ENCODE peak calls at places on chromosomes 6 and 20, in five cellular contexts. One of them, this sample, is unnamed.

GRCh38 chr6:104613416-104614001 is 246.2 kb downstream of the HACE1 start:
- DNase-seq in H1: no peak
- DNase-seq in mesenchymal stem cell: peak; percentile 72
- DNase-seq in IMR-90: no peak
- DNase-seq in H9: no peak
- DNase-seq in this sample: no peak

GRCh38 chr6:113856011-113856551 is 1.1 kb upstream of the MARCKS start:
- DNase-seq in H1: no peak
- DNase-seq in mesenchymal stem cell: peak; percentile 77
- DNase-seq in IMR-90: peak; percentile 66
- DNase-seq in H9: peak; percentile 28
- DNase-seq in this sample: peak; percentile 43

GRCh38 chr6:157302761-157303160 is 20.6 kb downstream of the TMEM242 start:
- DNase-seq in H1: no peak
- DNase-seq in mesenchymal stem cell: no peak
- DNase-seq in IMR-90: no peak
- DNase-seq in H9: no peak
- DNase-seq in this sample: no peak

GRCh38 chr6:168999392-168999791 is 254.3 kb downstream of the THBS2 start:
- DNase-seq in H1: no peak
- DNase-seq in mesenchymal stem cell: no peak
- DNase-seq in IMR-90: no peak
- DNase-seq in H9: no peak
- DNase-seq in this sample: no peak

GRCh38 chr6:72363844-72364740 is 257.8 kb upstream of the KCNQ5 start:
- DNase-seq in H1: no peak
- DNase-seq in mesenchymal stem cell: peak; percentile 72
- DNase-seq in IMR-90: peak; percentile 97
- DNase-seq in H9: no peak
- DNase-seq in this sample: no peak

GRCh38 chr6:44503471-44503870 is 116.0 kb downstream of the CDC5L start:
- DNase-seq in H1: no peak
- DNase-seq in mesenchymal stem cell: no peak
- DNase-seq in IMR-90: no peak
- DNase-seq in H9: no peak
- DNase-seq in this sample: no peak

GRCh38 chr20:54875307-54875706 is 399.9 kb downstream of the DOK5 start:
- DNase-seq in H1: no peak
- DNase-seq in mesenchymal stem cell: no peak
- DNase-seq in IMR-90: no peak
- DNase-seq in H9: no peak
- DNase-seq in this sample: no peak

GRCh38 chr6:52512199-52512598 is 64.7 kb downstream of the TRAM2 start:
- DNase-seq in H1: no peak
- DNase-seq in mesenchymal stem cell: peak; percentile 93
- DNase-seq in IMR-90: peak; percentile 88
- DNase-seq in H9: no peak
- DNase-seq in this sample: peak; percentile 73

GRCh38 chr20:44780226-44780625 is 30.1 kb downstream of the RIMS4 start:
- DNase-seq in H1: peak; percentile 77
- DNase-seq in mesenchymal stem cell: peak; percentile 57
- DNase-seq in IMR-90: peak; percentile 55
- DNase-seq in H9: peak; percentile 61
- DNase-seq in this sample: peak; percentile 37

GRCh38 chr6:132530293-132530974 is 7.6 kb upstream of the TAAR9 start:
- DNase-seq in H1: peak; percentile 77
- DNase-seq in mesenchymal stem cell: peak; percentile 68
- DNase-seq in IMR-90: peak; percentile 69
- DNase-seq in H9: peak; percentile 46
- DNase-seq in this sample: peak; percentile 79

GRCh38 chr6:125231574-125232343 is 70.0 kb downstream of the HDDC2 start:
- DNase-seq in H1: no peak
- DNase-seq in mesenchymal stem cell: no peak
- DNase-seq in IMR-90: no peak
- DNase-seq in H9: no peak
- DNase-seq in this sample: peak; percentile 66

GRCh38 chr20:5714261-5715041 is 35.8 kb upstream of the SHLD1 start:
- DNase-seq in H1: no peak
- DNase-seq in mesenchymal stem cell: peak; percentile 85
- DNase-seq in IMR-90: peak; percentile 24
- DNase-seq in H9: peak; percentile 29
- DNase-seq in this sample: no peak

GRCh38 chr6:3819161-3820110 is 29.7 kb upstream of the FAM50B start:
- DNase-seq in H1: no peak
- DNase-seq in mesenchymal stem cell: no peak
- DNase-seq in IMR-90: no peak
- DNase-seq in H9: no peak
- DNase-seq in this sample: no peak

GRCh38 chr6:29924731-29925130 is 17.6 kb upstream of the HLA-A start:
- DNase-seq in H1: no peak
- DNase-seq in mesenchymal stem cell: no peak
- DNase-seq in IMR-90: no peak
- DNase-seq in H9: no peak
- DNase-seq in this sample: peak; percentile 45

GRCh38 chr20:36895036-36895435 is 19.1 kb downstream of the TLDC2 start:
- DNase-seq in H1: no peak
- DNase-seq in mesenchymal stem cell: no peak
- DNase-seq in IMR-90: no peak
- DNase-seq in H9: no peak
- DNase-seq in this sample: no peak

GRCh38 chr20:23125625-23126191 is 39.6 kb upstream of the CD93 start:
- DNase-seq in H1: no peak
- DNase-seq in mesenchymal stem cell: peak; percentile 83
- DNase-seq in IMR-90: peak; percentile 60
- DNase-seq in H9: no peak
- DNase-seq in this sample: peak; percentile 38

GRCh38 chr6:134503542-134504281 is 185.8 kb upstream of the SGK1 start:
- DNase-seq in H1: no peak
- DNase-seq in mesenchymal stem cell: no peak
- DNase-seq in IMR-90: no peak
- DNase-seq in H9: no peak
- DNase-seq in this sample: no peak

GRCh38 chr6:110874880-110875547 is 429 bp downstream of the AMD1 start:
- DNase-seq in H1: no peak
- DNase-seq in mesenchymal stem cell: no peak
- DNase-seq in IMR-90: no peak
- DNase-seq in H9: no peak
- DNase-seq in this sample: no peak

GRCh38 chr6:122400121-122400450 is 634 bp downstream of the HSF2 start:
- DNase-seq in H1: no peak
- DNase-seq in mesenchymal stem cell: no peak
- DNase-seq in IMR-90: no peak
- DNase-seq in H9: no peak
- DNase-seq in this sample: peak; percentile 6

GRCh38 chr6:155187994-155188706 is 75.7 kb upstream of the CLDN20 start:
- DNase-seq in H1: no peak
- DNase-seq in mesenchymal stem cell: no peak
- DNase-seq in IMR-90: peak; percentile 66
- DNase-seq in H9: no peak
- DNase-seq in this sample: no peak
- H3K9ac ChIP-seq in H1: no peak overlapping the region
- H3K9ac ChIP-seq in mesenchymal stem cell: peak overlapping the region; percentile 82
- H3K9ac ChIP-seq in IMR-90: no peak overlapping the region
- H3K9ac ChIP-seq in H9: no peak overlapping the region
- H3K9ac ChIP-seq in this sample: no peak overlapping the region

GRCh38 chr20:50608750-50609104 is 82.6 kb downstream of the RIPOR3 start:
- DNase-seq in H1: no peak
- DNase-seq in mesenchymal stem cell: no peak
- DNase-seq in IMR-90: no peak
- DNase-seq in H9: no peak
- DNase-seq in this sample: no peak

GRCh38 chr20:50607850-50608749 is 83.2 kb downstream of the RIPOR3 start:
- DNase-seq in H1: no peak
- DNase-seq in mesenchymal stem cell: no peak
- DNase-seq in IMR-90: no peak
- DNase-seq in H9: no peak
- DNase-seq in this sample: no peak

GRCh38 chr20:50605136-50605535 is 86.2 kb downstream of the RIPOR3 start:
- DNase-seq in H1: no peak
- DNase-seq in mesenchymal stem cell: no peak
- DNase-seq in IMR-90: no peak
- DNase-seq in H9: no peak
- DNase-seq in this sample: no peak

GRCh38 chr20:50609438-50609989 is 81.8 kb downstream of the RIPOR3 start:
- DNase-seq in H1: no peak
- DNase-seq in mesenchymal stem cell: no peak
- DNase-seq in IMR-90: no peak
- DNase-seq in H9: no peak
- DNase-seq in this sample: no peak

GRCh38 chr20:50607436-50607835 is 83.9 kb downstream of the RIPOR3 start:
- DNase-seq in H1: no peak
- DNase-seq in mesenchymal stem cell: no peak
- DNase-seq in IMR-90: no peak
- DNase-seq in H9: no peak
- DNase-seq in this sample: no peak
- H4K8ac ChIP-seq in H1: no peak overlapping the region
- H4K8ac ChIP-seq in mesenchymal stem cell: no peak overlapping the region
- H4K8ac ChIP-seq in IMR-90: no peak overlapping the region
- H4K8ac ChIP-seq in H9: no peak overlapping the region
- H4K8ac ChIP-seq in this sample: no peak overlapping the region

DNA sequence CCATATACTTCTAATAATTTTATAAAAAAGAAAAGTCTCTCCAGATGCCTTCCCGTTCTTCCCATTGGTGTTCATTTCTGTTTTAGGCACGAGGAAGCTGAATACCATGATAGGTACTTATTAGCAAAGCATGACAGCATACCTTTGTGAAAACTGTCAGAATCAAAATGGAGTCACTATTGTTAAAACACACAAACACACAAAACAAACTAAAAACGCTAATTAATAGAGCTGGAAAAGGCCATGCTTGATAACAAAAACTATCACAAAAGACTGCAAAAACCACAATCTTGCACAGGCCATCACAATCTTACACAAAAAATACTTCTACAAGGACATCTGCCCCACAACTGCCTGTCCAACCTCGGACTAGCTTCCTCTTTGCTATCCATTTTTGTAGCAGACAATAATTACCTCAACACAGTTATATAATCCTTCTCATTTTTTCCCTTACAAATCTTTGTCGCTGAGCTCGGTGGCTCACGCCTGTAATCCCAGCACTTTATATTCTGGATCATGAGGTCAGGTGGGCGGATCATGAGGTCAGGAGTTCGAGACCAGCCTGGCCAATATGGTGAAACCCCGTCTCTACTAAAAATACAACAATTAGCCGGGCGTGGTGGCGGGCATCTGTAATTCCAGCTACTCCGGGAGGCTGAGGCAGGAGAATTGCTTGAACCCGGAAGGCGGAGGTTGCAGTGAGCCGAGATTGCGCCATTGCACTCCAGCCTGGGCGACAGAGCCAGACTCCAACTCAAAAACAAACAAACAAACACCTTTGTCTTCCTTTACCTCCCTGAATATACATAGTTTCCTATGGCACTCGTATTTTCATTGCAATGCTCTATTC is 3.2 kb upstream of the ABT1 start:
- DNase-seq in H1: peak; percentile 70
- DNase-seq in mesenchymal stem cell: no peak
- DNase-seq in IMR-90: no peak
- DNase-seq in H9: no peak
- DNase-seq in this sample: no peak
- H3K9ac ChIP-seq in H1: no peak overlapping the region
- H3K9ac ChIP-seq in mesenchymal stem cell: no peak overlapping the region
- H3K9ac ChIP-seq in IMR-90: no peak overlapping the region
- H3K9ac ChIP-seq in H9: no peak overlapping the region
- H3K9ac ChIP-seq in this sample: no peak overlapping the region

GRCh38 chr6:15662246-15663056 is at the start of gene DTNBP1:
- DNase-seq in H1: peak; percentile 88
- DNase-seq in mesenchymal stem cell: peak; percentile 48
- DNase-seq in IMR-90: peak; percentile 16
- DNase-seq in H9: peak; percentile 83
- DNase-seq in this sample: peak; percentile 62
- H4K8ac ChIP-seq in H1: peak within 1 kb of the TSS; percentile 37
- H4K8ac ChIP-seq in mesenchymal stem cell: peak within 1 kb of the TSS; percentile 87
- H4K8ac ChIP-seq in IMR-90: peak within 1 kb of the TSS; percentile 64
- H4K8ac ChIP-seq in H9: no peak within 1 kb of the TSS
- H4K8ac ChIP-seq in this sample: peak within 1 kb of the TSS; percentile 81

GRCh38 chr6:88651400-88651799 is 312.0 kb downstream of the RNGTT start:
- DNase-seq in H1: no peak
- DNase-seq in mesenchymal stem cell: no peak
- DNase-seq in IMR-90: no peak
- DNase-seq in H9: no peak
- DNase-seq in this sample: no peak

GRCh38 chr6:88650029-88650619 is 313.3 kb downstream of the RNGTT start:
- DNase-seq in H1: no peak
- DNase-seq in mesenchymal stem cell: peak; percentile 17
- DNase-seq in IMR-90: peak; percentile 91
- DNase-seq in H9: no peak
- DNase-seq in this sample: no peak

GRCh38 chr6:88655586-88655985 is 307.8 kb downstream of the RNGTT start:
- DNase-seq in H1: no peak
- DNase-seq in mesenchymal stem cell: no peak
- DNase-seq in IMR-90: no peak
- DNase-seq in H9: no peak
- DNase-seq in this sample: no peak

GRCh38 chr6:88653936-88654335 is 309.5 kb downstream of the RNGTT start:
- DNase-seq in H1: no peak
- DNase-seq in mesenchymal stem cell: no peak
- DNase-seq in IMR-90: peak; percentile 9
- DNase-seq in H9: no peak
- DNase-seq in this sample: no peak

DNA sequence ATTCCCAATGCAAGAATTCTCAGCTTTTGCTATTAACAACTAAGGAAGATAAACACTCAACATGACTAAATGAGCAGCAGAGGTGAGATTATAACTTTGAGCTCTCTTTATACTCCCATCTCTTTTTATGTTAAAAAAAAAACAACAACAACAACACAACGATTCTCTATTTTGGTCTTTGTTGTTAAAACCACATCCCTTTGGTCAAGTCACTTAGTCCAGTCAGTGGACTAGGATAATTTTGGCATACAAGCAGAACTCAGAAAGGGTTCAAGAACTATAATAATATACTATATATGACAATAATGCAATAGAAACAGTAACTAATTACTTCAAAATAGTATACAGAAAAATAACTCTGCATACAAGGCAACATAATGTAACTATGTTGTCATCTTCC is 312.4 kb downstream of the RNGTT start:
- DNase-seq in H1: no peak
- DNase-seq in mesenchymal stem cell: no peak
- DNase-seq in IMR-90: no peak
- DNase-seq in H9: no peak
- DNase-seq in this sample: no peak
- H3K9ac ChIP-seq in H1: no peak overlapping the region
- H3K9ac ChIP-seq in mesenchymal stem cell: no peak overlapping the region
- H3K9ac ChIP-seq in IMR-90: no peak overlapping the region
- H3K9ac ChIP-seq in H9: no peak overlapping the region
- H3K9ac ChIP-seq in this sample: no peak overlapping the region

This sample was measured in trophoblast cell.